ENCODE peak calls at places on chromosomes 7 and 10, in seven cellular contexts. S, Y, N, V, G, C and K are unnamed samples.

GRCh38 chr7:111756687-111757178 is 194.4 kb upstream of the IMMP2L start:
- DNase-seq in N (peak; percentile 77), C (no peak), G (peak; percentile 44), S (peak; percentile 74), Y (no peak), V (peak; percentile 87), K (peak; percentile 82)

GRCh38 chr10:29377333-29377961 is 88.6 kb downstream of the LYZL1 start:
- DNase-seq in S (no peak), N (peak; percentile 33), G (no peak), Y (no peak), C (no peak), V (peak; percentile 23), K (peak; percentile 42)

GRCh38 chr10:34029455-34029854 is 695.0 kb upstream of the NRP1 start:
- DNase-seq in N (no peak), G (no peak), V (no peak), C (no peak), S (no peak), Y (no peak), K (no peak)

GRCh38 chr7:134844200-134844599 is 64.8 kb downstream of the CALD1 start:
- DNase-seq in Y (no peak), S (no peak), C (no peak), N (no peak), G (no peak), V (peak; percentile 58), K (no peak)

GRCh38 chr7:100726998-100727761 is 6.2 kb upstream of the ZAN start:
- DNase-seq in Y (no peak), S (no peak), C (peak; percentile 31), G (no peak), V (no peak), N (peak; percentile 51), K (peak; percentile 61)

GRCh38 chr7:131537581-131537980 is 18.8 kb downstream of the PODXL start:
- DNase-seq in S (no peak), Y (no peak), C (no peak), V (no peak), G (no peak), N (no peak), K (no peak)

GRCh38 chr10:123140164-123140982 is 4.6 kb downstream of the HMX3 start:
- DNase-seq in N (no peak), G (no peak), C (no peak), V (peak; percentile 37), S (no peak), Y (no peak), K (no peak)

GRCh38 chr10:154348-154747 is 19.1 kb downstream of the ZMYND11 start:
- DNase-seq in V (no peak), Y (no peak), N (peak; percentile 47), C (peak; percentile 72), G (no peak), S (no peak), K (peak; percentile 79)

GRCh38 chr10:119207713-119208552 is 562 bp downstream of the GRK5 start:
- DNase-seq in S (no peak), Y (no peak), V (no peak), C (peak; percentile 57), N (peak; percentile 76), G (peak; percentile 58), K (peak; percentile 62)

GRCh38 chr10:117768333-117769045 is 225.9 kb downstream of the EMX2 start:
- DNase-seq in S (no peak), N (no peak), Y (no peak), G (no peak), V (no peak), C (no peak), K (no peak)

GRCh38 chr10:32148864-32149256 is 92.6 kb upstream of the KIF5B start:
- DNase-seq in S (no peak), C (no peak), Y (no peak), V (no peak), G (no peak), N (no peak), K (no peak)

GRCh38 chr7:46129831-46130230 is 208.8 kb upstream of the IGFBP3 start:
- DNase-seq in N (no peak), S (no peak), V (peak; percentile 35), G (no peak), Y (no peak), C (no peak), K (no peak)

GRCh38 chr7:29815181-29816105 is 9.1 kb downstream of the WIPF3 start:
- DNase-seq in C (no peak), S (no peak), G (no peak), Y (no peak), N (no peak), V (no peak), K (no peak)

GRCh38 chr10:51244739-51245138 is 170.5 kb downstream of the PRKG1 start:
- DNase-seq in Y (no peak), N (peak; percentile 59), V (peak; percentile 93), G (peak; percentile 56), S (no peak), C (no peak), K (peak; percentile 83)

GRCh38 chr10:16367899-16368298 is 68.9 kb upstream of the PTER start:
- DNase-seq in C (no peak), S (no peak), Y (no peak), V (no peak), N (no peak), G (no peak), K (no peak)

GRCh38 chr10:68496072-68496471 is 24.3 kb upstream of the DNA2 start:
- DNase-seq in C (no peak), G (no peak), V (no peak), N (no peak), Y (no peak), S (no peak), K (no peak)

GRCh38 chr7:17181482-17181881 is 117.0 kb upstream of the AHR start:
- DNase-seq in N (no peak), C (no peak), S (no peak), V (peak; percentile 39), Y (no peak), G (no peak), K (no peak)

GRCh38 chr10:132866601-132867381 is 75.6 kb downstream of the CFAP46 start:
- DNase-seq in S (peak; percentile 20), Y (no peak), N (no peak), C (no peak), V (no peak), G (no peak), K (no peak)

GRCh38 chr7:91043181-91043580 is 221.1 kb upstream of the FZD1 start:
- DNase-seq in Y (no peak), S (no peak), C (no peak), G (no peak), N (no peak), V (no peak), K (no peak)
- H2AK5ac ChIP-seq in Y (no peak overlapping the region), S (no peak overlapping the region), C (no peak overlapping the region), G (no peak overlapping the region), N (no peak overlapping the region), V (no peak overlapping the region), K (no peak overlapping the region)

GRCh38 chr7:1676550-1677071 is 6.5 kb downstream of the ELFN1 start:
- DNase-seq in Y (no peak), C (no peak), N (no peak), S (no peak), G (no peak), V (no peak), K (no peak)

GRCh38 chr7:1674161-1675035 is 4.3 kb downstream of the ELFN1 start:
- DNase-seq in N (no peak), S (no peak), Y (no peak), V (no peak), G (no peak), C (no peak), K (no peak)

GRCh38 chr7:1673581-1674102 is 3.6 kb downstream of the ELFN1 start:
- DNase-seq in Y (no peak), G (no peak), S (no peak), N (no peak), V (no peak), C (no peak), K (no peak)

GRCh38 chr7:1675673-1676549 is 5.8 kb downstream of the ELFN1 start:
- DNase-seq in Y (no peak), S (peak; percentile 26), V (no peak), G (no peak), N (no peak), C (no peak), K (no peak)

DNA sequence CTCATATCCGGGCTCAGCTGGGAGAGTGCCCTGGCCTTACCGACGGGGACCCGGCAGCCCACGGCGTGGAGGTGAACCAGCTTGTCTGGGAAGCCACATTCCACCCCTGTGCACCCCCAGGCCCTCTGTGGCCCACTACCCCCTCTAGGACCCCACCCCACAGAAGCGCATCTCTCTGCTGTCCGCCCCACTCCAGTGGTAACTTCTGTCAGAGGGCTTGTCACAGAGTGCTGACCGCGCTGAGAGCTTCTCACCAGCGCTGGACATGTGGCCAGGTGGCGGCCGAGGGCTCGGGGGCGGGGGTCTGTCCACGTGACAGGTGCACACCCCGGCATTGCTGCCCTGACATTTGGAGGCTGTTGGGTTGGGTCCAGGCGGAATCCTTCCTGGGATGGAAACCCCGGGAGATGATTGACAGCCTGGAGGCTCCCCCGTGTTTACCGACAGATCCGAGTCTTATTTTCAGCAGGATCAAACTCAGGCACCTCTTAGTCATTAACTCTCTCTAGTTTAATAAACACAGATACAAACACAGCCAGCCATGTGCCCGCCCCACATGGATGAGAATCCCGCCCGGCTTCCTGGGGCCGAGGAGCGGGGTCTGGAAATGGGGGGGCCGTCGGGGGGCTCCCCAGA is 5.1 kb downstream of the ELFN1 start:
- DNase-seq in V (no peak), C (no peak), S (peak; percentile 25), Y (no peak), N (no peak), G (no peak), K (no peak)
- H2AK5ac ChIP-seq in V (no peak overlapping the region), C (no peak overlapping the region), S (no peak overlapping the region), Y (no peak overlapping the region), N (no peak overlapping the region), G (peak overlapping the region; percentile 81), K (no peak overlapping the region)

GRCh38 chr7:55304363-55304762 is 60.8 kb upstream of the LANCL2 start:
- DNase-seq in V (peak; percentile 20), S (no peak), Y (no peak), N (no peak), C (no peak), G (no peak), K (no peak)
- H2AK5ac ChIP-seq in V (no peak overlapping the region), S (no peak overlapping the region), Y (no peak overlapping the region), N (no peak overlapping the region), C (no peak overlapping the region), G (no peak overlapping the region), K (no peak overlapping the region)

GRCh38 chr10:28118985-28119628 is 120.2 kb upstream of the ODAD2 start:
- DNase-seq in C (no peak), Y (no peak), N (no peak), G (no peak), S (no peak), V (no peak), K (no peak)
- H2AK5ac ChIP-seq in C (no peak overlapping the region), Y (no peak overlapping the region), N (no peak overlapping the region), G (no peak overlapping the region), S (no peak overlapping the region), V (no peak overlapping the region), K (no peak overlapping the region)

DNA sequence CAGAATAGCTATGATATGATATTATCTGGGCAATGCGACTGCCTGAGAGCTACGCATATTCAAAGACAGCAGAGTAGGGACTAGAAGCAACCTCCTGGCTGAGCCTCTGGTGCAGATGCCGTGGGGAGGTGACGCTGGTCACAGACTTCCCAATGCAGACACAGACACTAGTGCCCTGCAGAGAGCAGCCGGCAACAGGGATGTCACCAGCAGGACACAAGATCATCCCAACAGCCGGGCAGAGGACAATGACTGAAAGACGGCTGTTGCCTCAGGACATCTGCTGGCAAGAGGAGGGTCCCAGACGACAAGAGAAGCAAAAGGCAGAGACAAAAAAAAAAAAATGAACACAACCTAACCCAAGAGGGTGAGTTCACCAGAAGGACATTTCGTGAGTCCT is 104.6 kb downstream of the CALN1 start:
- DNase-seq in V (peak; percentile 16), Y (no peak), N (no peak), C (no peak), S (no peak), G (no peak), K (no peak)
- H2AK5ac ChIP-seq in V (no peak overlapping the region), Y (peak overlapping the region; percentile 7), N (no peak overlapping the region), C (no peak overlapping the region), S (no peak overlapping the region), G (no peak overlapping the region), K (no peak overlapping the region)

GRCh38 chr10:87961314-87961713 is 97.9 kb downstream of the PTEN start:
- DNase-seq in V (no peak), Y (no peak), N (peak; percentile 72), G (no peak), S (no peak), C (peak; percentile 5), K (peak; percentile 78)
- H2AK5ac ChIP-seq in V (no peak overlapping the region), Y (no peak overlapping the region), N (no peak overlapping the region), G (no peak overlapping the region), S (no peak overlapping the region), C (no peak overlapping the region), K (no peak overlapping the region)